ENCODE peak calls at places on chromosomes 7 and 10, in four cellular contexts. L is testis; V is mesenchymal stem cell; O is CD4-positive, alpha-beta memory T cell. Y is an unnamed sample.

GRCh38 chr7:14321947-14322346 is 332.5 kb upstream of the ETV1 start:
- DNase-seq in L (no peak), O (no peak), V (no peak), Y (no peak)

GRCh38 chr10:79012567-79012966 is 56.2 kb upstream of the ZMIZ1 start:
- DNase-seq in V (no peak), O (no peak), L (no peak), Y (no peak)

GRCh38 chr7:2825595-2826227 is 18.4 kb downstream of the GNA12 start:
- DNase-seq in V (peak; percentile 50), O (no peak), L (peak; percentile 14), Y (no peak)

GRCh38 chr10:126090911-126091728 is 194.8 kb downstream of the FANK1 start:
- DNase-seq in O (no peak), V (peak; percentile 81), L (no peak), Y (no peak)

GRCh38 chr10:86642021-86642420 is 12.3 kb upstream of the OPN4 start:
- DNase-seq in V (no peak), O (no peak), L (no peak), Y (no peak)

GRCh38 chr7:28136885-28137284 is 43.7 kb downstream of the JAZF1 start:
- DNase-seq in L (no peak), V (no peak), O (no peak), Y (no peak)

GRCh38 chr7:36285276-36285675 is 104.4 kb upstream of the ANLN start:
- DNase-seq in O (no peak), L (peak; percentile 40), V (no peak), Y (no peak)

GRCh38 chr10:22651276-22651980 is 63.0 kb downstream of the PIP4K2A start:
- DNase-seq in V (no peak), O (no peak), L (peak; percentile 52), Y (no peak)

GRCh38 chr7:29194594-29195417 is at the start of gene CHN2:
- DNase-seq in L (peak; percentile 73), V (peak; percentile 56), O (peak; percentile 49), Y (no peak)

GRCh38 chr10:129525408-129525807 is 58.4 kb downstream of the MGMT start:
- DNase-seq in V (no peak), L (no peak), O (no peak), Y (no peak)

GRCh38 chr7:127473409-127473808 is 80.9 kb upstream of the ZNF800 start:
- DNase-seq in L (no peak), V (no peak), O (no peak), Y (no peak)

GRCh38 chr10:124744688-124745055 is 494 bp upstream of the FAM53B start:
- DNase-seq in O (no peak), V (peak; percentile 75), L (no peak), Y (no peak)

GRCh38 chr7:95391761-95392160 is 4.4 kb downstream of the PON3 start:
- DNase-seq in O (no peak), L (no peak), V (no peak), Y (no peak)

GRCh38 chr7:47937065-47937687 is 11.1 kb downstream of the PKD1L1 start:
- DNase-seq in O (no peak), L (no peak), V (no peak), Y (no peak)

GRCh38 chr7:101172005-101172853 is 6.9 kb upstream of the VGF start:
- DNase-seq in V (no peak), L (no peak), O (no peak), Y (no peak)

GRCh38 chr7:21507627-21508343 is 35.1 kb upstream of the DNAH11 start:
- DNase-seq in V (peak; percentile 54), L (peak; percentile 59), O (peak; percentile 12), Y (peak; percentile 14)

GRCh38 chr10:87635498-87636312 is 24.0 kb upstream of the PAPSS2 start:
- DNase-seq in O (no peak), V (peak; percentile 80), L (no peak), Y (no peak)

GRCh38 chr10:78462728-78463228 is 429.1 kb downstream of the RPS24 start:
- DNase-seq in V (no peak), L (no peak), O (no peak), Y (no peak)

GRCh38 chr7:114979388-114979787 is 57.5 kb downstream of the MDFIC start:
- DNase-seq in L (no peak), O (no peak), V (no peak), Y (no peak)

GRCh38 chr7:38525857-38526256 is 105.3 kb downstream of the AMPH start:
- DNase-seq in V (no peak), L (no peak), O (no peak), Y (no peak)

GRCh38 chr7:2477447-2478386 is 1.5 kb upstream of the GRIFIN start:
- DNase-seq in V (peak; percentile 59), L (peak; percentile 54), O (peak; percentile 69), Y (peak; percentile 32)

GRCh38 chr7:101903505-101903849 is 86.1 kb downstream of the CUX1 start:
- DNase-seq in L (no peak), V (no peak), O (no peak), Y (no peak)

GRCh38 chr7:4068286-4068685 is 613.8 kb upstream of the FOXK1 start:
- DNase-seq in L (no peak), O (no peak), V (no peak), Y (no peak)

GRCh38 chr10:119090968-119091367 is 10.4 kb upstream of the EIF3A start:
- DNase-seq in O (peak; percentile 81), V (no peak), L (no peak), Y (peak; percentile 45)

GRCh38 chr10:11197854-11198253 is 180.2 kb downstream of the CELF2 start:
- DNase-seq in V (no peak), L (no peak), O (no peak), Y (no peak)

GRCh38 chr10:132448248-132448731 is 51.3 kb downstream of the PWWP2B start:
- DNase-seq in L (no peak), V (peak; percentile 70), O (peak; percentile 48), Y (peak; percentile 40)
- H3K4me1 ChIP-seq in L (peaks cover 27% of the 10 kb centered on the region), V (peaks cover 59% of the 10 kb centered on the region), O (peaks cover 71% of the 10 kb centered on the region), Y (peaks cover 59% of the 10 kb centered on the region)

GRCh38 chr7:23607130-23607529 is 9.9 kb downstream of the CCDC126 start:
- DNase-seq in O (no peak), L (no peak), V (no peak), Y (no peak)
- H3K4me1 ChIP-seq in O (no peaks in the 10 kb centered on the region), L (no peaks in the 10 kb centered on the region), V (no peaks in the 10 kb centered on the region), Y (no peaks in the 10 kb centered on the region)

GRCh38 chr10:57986422-57986821 is 281.3 kb downstream of the IPMK start:
- DNase-seq in V (no peak), O (no peak), L (no peak), Y (no peak)
- H3K4me1 ChIP-seq in V (no peaks in the 10 kb centered on the region), O (no peaks in the 10 kb centered on the region), L (no peaks in the 10 kb centered on the region), Y (no peaks in the 10 kb centered on the region)

GRCh38 chr10:131909929-131910328 is 9.1 kb downstream of the PPP2R2D start:
- DNase-seq in L (no peak), O (no peak), V (no peak), Y (no peak)

GRCh38 chr10:131909014-131909808 is 8.4 kb downstream of the PPP2R2D start:
- DNase-seq in L (peak; percentile 13), V (no peak), O (no peak), Y (no peak)

GRCh38 chr10:131907679-131908078 is 6.9 kb downstream of the PPP2R2D start:
- DNase-seq in V (no peak), L (no peak), O (peak; percentile 30), Y (no peak)

GRCh38 chr10:131906269-131906639 is 5.4 kb downstream of the PPP2R2D start:
- DNase-seq in V (no peak), L (no peak), O (no peak), Y (no peak)

GRCh38 chr10:131908151-131908550 is 7.3 kb downstream of the PPP2R2D start:
- DNase-seq in L (peak; percentile 5), O (no peak), V (no peak), Y (no peak)
- H3K4me1 ChIP-seq in L (peaks cover 32% of the 10 kb centered on the region), O (peaks cover 73% of the 10 kb centered on the region), V (peaks cover 22% of the 10 kb centered on the region), Y (peaks cover 35% of the 10 kb centered on the region)

GRCh38 chr10:30034433-30035137 is 24.8 kb downstream of the JCAD start:
- DNase-seq in O (no peak), V (no peak), L (no peak), Y (no peak)
- H3K4me1 ChIP-seq in O (no peaks in the 10 kb centered on the region), V (peaks cover 6% of the 10 kb centered on the region), L (peaks cover 13% of the 10 kb centered on the region), Y (no peaks in the 10 kb centered on the region)

DNA sequence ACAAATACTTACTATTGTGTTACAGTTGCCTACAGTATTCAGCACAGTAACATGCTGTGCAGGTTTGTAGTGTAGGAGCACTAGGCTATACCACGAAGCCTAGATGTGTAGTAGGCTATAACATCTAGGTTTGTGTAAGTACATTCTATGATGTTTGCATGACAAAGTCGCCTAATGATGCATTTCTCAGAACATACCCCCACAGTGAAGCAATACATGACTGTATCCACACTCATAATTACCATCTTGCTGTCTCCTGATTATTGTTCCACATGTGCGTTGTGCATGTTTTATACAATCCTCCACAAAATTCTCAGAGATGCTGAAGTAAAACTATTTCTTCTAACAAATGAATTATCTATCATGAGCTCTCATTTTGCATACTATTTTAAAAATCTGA is 67.8 kb upstream of the CAV2 start:
- DNase-seq in L (no peak), O (no peak), V (no peak), Y (no peak)
- H3K4me1 ChIP-seq in L (no peaks in the 10 kb centered on the region), O (no peaks in the 10 kb centered on the region), V (no peaks in the 10 kb centered on the region), Y (no peaks in the 10 kb centered on the region)